ENCODE peak calls at places on chromosomes 4 and X, in ten cellular contexts. V is Karpas-422; C is kidney epithelial cell; H is effector memory CD4-positive, alpha-beta T cell; I is fibroblast of lung; G is tibial artery; W is CD8-positive, alpha-beta memory T cell; D is NT2/D1; R is CD8-positive, alpha-beta T cell; L is left lung. U is an unnamed sample.

GRCh38 chrX:150212672-150213480 is 150.2 kb upstream of the MAMLD1 start:
- DNase-seq in W (no peak), H (no peak), V (peak; percentile 49), L (no peak), C (no peak), G (no peak), R (no peak), D (no peak), I (no peak), U (peak; percentile 65)

GRCh38 chr4:77927991-77928925 is 65.6 kb downstream of the MRPL1 start:
- DNase-seq in I (peak; percentile 30), L (no peak), V (no peak), H (no peak), D (no peak), C (no peak), W (no peak), R (no peak), G (no peak), U (no peak)

GRCh38 chr4:38266616-38267015 is 306.4 kb downstream of the PTTG2 start:
- DNase-seq in R (no peak), D (no peak), V (peak; percentile 42), L (no peak), C (peak; percentile 49), H (no peak), W (no peak), I (peak; percentile 59), G (no peak), U (no peak)

GRCh38 chr4:8080754-8081065 is 77.9 kb downstream of the ABLIM2 start:
- DNase-seq in W (no peak), V (no peak), I (no peak), L (peak; percentile 68), R (no peak), G (no peak), D (no peak), H (no peak), C (no peak), U (no peak)

GRCh38 chr4:20847124-20847747 is 147.0 kb downstream of the PACRGL start:
- DNase-seq in G (no peak), W (no peak), C (no peak), D (no peak), L (no peak), R (no peak), V (no peak), I (no peak), H (no peak), U (no peak)

GRCh38 chrX:77436682-77437081 is 10.5 kb upstream of the FGF16 start:
- DNase-seq in I (peak; percentile 69), C (no peak), H (no peak), W (no peak), G (no peak), V (no peak), L (no peak), R (no peak), D (no peak), U (no peak)

GRCh38 chr4:103204114-103204513 is 6.0 kb upstream of the CENPE start:
- DNase-seq in W (no peak), C (no peak), R (no peak), G (no peak), L (no peak), I (no peak), D (no peak), H (no peak), V (peak; percentile 49), U (no peak)

GRCh38 chrX:17359500-17359899 is 15.5 kb upstream of the NHS start:
- DNase-seq in W (no peak), L (no peak), C (no peak), R (no peak), D (no peak), V (no peak), H (no peak), I (peak; percentile 62), G (no peak), U (no peak)

GRCh38 chr4:54359919-54360650 is 131.0 kb downstream of the PDGFRA start:
- DNase-seq in R (no peak), I (no peak), L (no peak), W (no peak), G (no peak), D (no peak), C (no peak), H (no peak), V (no peak), U (no peak)

GRCh38 chrX:11470231-11470630 is 177.0 kb downstream of the AMELX start:
- DNase-seq in L (no peak), D (no peak), G (no peak), C (peak; percentile 42), R (no peak), H (no peak), W (no peak), I (peak; percentile 94), V (no peak), U (no peak)

GRCh38 chrX:43718956-43719355 is 62.9 kb downstream of the MAOA start:
- DNase-seq in V (no peak), D (no peak), H (no peak), G (no peak), I (no peak), R (no peak), L (no peak), C (no peak), W (no peak), U (no peak)
- H3K27me3 ChIP-seq in V (no peaks in the 10 kb centered on the region), D (no peaks in the 10 kb centered on the region), H (no peaks in the 10 kb centered on the region), G (no peaks in the 10 kb centered on the region), I (peaks cover 3% of the 10 kb centered on the region), R (no peaks in the 10 kb centered on the region), L (no peaks in the 10 kb centered on the region), C (no peaks in the 10 kb centered on the region), W (no peaks in the 10 kb centered on the region), U (no peaks in the 10 kb centered on the region)

GRCh38 chr4:25085621-25086020 is 54.9 kb upstream of the LGI2 start:
- DNase-seq in L (no peak), R (no peak), G (peak; percentile 66), V (no peak), C (no peak), H (no peak), W (no peak), D (no peak), I (no peak), U (no peak)
- H3K27me3 ChIP-seq in L (peaks cover 10% of the 10 kb centered on the region), R (no peaks in the 10 kb centered on the region), G (peaks cover 10% of the 10 kb centered on the region), V (no peaks in the 10 kb centered on the region), C (peaks cover 17% of the 10 kb centered on the region), H (no peaks in the 10 kb centered on the region), W (no peaks in the 10 kb centered on the region), D (no peaks in the 10 kb centered on the region), I (peaks cover 30% of the 10 kb centered on the region), U (no peaks in the 10 kb centered on the region)

GRCh38 chr4:140251566-140251965 is 97.6 kb upstream of the MAML3 start:
- DNase-seq in W (no peak), G (no peak), L (no peak), R (no peak), D (no peak), V (no peak), H (no peak), I (no peak), C (no peak), U (no peak)

GRCh38 chr4:140252742-140253555 is 99.0 kb upstream of the MAML3 start:
- DNase-seq in L (peak; percentile 95), R (peak; percentile 60), V (peak; percentile 81), I (peak; percentile 73), D (peak; percentile 28), G (peak; percentile 82), H (peak; percentile 26), W (peak; percentile 42), C (no peak), U (peak; percentile 93)

GRCh38 chr4:140250989-140251552 is 97.1 kb upstream of the MAML3 start:
- DNase-seq in I (no peak), R (no peak), H (no peak), V (no peak), C (no peak), L (no peak), W (no peak), G (no peak), D (no peak), U (no peak)

GRCh38 chr4:140253556-140254027 is 99.6 kb upstream of the MAML3 start:
- DNase-seq in H (no peak), G (no peak), L (no peak), C (no peak), D (no peak), W (no peak), V (no peak), R (no peak), I (no peak), U (no peak)

DNA sequence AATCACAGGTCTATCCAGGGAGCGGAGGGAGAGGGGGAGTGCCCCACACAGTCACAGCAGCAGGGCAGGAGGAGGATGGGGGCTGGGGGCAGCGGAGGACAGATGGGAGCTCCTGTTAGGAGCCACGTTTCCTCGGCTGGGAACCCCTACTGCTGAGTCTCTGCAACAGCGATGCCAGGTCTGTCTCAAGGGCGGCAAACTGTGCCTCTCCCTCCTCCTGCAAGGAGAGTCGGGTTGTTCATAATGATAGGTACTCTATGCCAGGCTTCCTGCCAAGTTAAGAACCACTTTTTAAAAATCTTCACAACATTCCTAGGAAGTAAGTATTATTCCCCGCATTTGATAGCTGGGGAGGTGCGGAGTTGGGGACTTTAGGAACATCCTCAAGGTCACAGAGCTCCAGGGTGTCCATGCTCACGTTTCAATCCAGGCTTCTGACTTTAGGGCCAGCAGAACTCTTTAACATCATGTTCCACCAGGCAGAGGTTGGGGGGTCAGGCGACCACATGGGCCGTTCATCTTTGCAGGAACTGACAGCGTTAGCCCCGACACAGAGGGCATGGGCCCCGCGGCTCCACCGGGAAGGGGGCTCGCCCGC is 98.3 kb upstream of the MAML3 start:
- DNase-seq in V (peak; percentile 69), D (no peak), I (no peak), W (no peak), L (no peak), G (no peak), H (no peak), R (no peak), C (no peak), U (peak; percentile 71)
- H3K27me3 ChIP-seq in V (no peaks in the 10 kb centered on the region), D (peaks cover 6% of the 10 kb centered on the region), I (no peaks in the 10 kb centered on the region), W (peaks cover 19% of the 10 kb centered on the region), L (no peaks in the 10 kb centered on the region), G (no peaks in the 10 kb centered on the region), H (peaks cover 3% of the 10 kb centered on the region), R (no peaks in the 10 kb centered on the region), C (no peaks in the 10 kb centered on the region), U (peaks cover 3% of the 10 kb centered on the region)

GRCh38 chr4:5955856-5956255 is 62.4 kb downstream of the C4orf50 start:
- DNase-seq in D (no peak), G (no peak), W (no peak), L (no peak), C (no peak), R (no peak), I (no peak), H (no peak), V (no peak), U (no peak)

GRCh38 chr4:5956285-5957021 is 61.8 kb downstream of the C4orf50 start:
- DNase-seq in D (peak; percentile 87), C (no peak), G (no peak), L (no peak), I (no peak), R (no peak), V (peak; percentile 96), W (no peak), H (no peak), U (peak; percentile 69)

GRCh38 chr4:5954056-5954760 is 61.3 kb upstream of the CRMP1 start:
- DNase-seq in D (no peak), G (no peak), C (no peak), I (no peak), W (no peak), V (no peak), R (no peak), H (no peak), L (no peak), U (no peak)

GRCh38 chr4:5957091-5957490 is 61.1 kb downstream of the C4orf50 start:
- DNase-seq in D (no peak), I (no peak), G (no peak), H (no peak), C (no peak), W (no peak), V (no peak), R (no peak), L (no peak), U (no peak)

GRCh38 chr4:5955201-5955821 is 62.4 kb upstream of the CRMP1 start:
- DNase-seq in I (no peak), G (no peak), L (no peak), C (no peak), W (no peak), D (no peak), V (no peak), H (no peak), R (no peak), U (peak; percentile 65)
- H3K27me3 ChIP-seq in I (no peaks in the 10 kb centered on the region), G (peaks cover 50% of the 10 kb centered on the region), L (no peaks in the 10 kb centered on the region), C (peaks cover 2% of the 10 kb centered on the region), W (no peaks in the 10 kb centered on the region), D (peaks cover 25% of the 10 kb centered on the region), V (no peaks in the 10 kb centered on the region), H (no peaks in the 10 kb centered on the region), R (no peaks in the 10 kb centered on the region), U (peaks cover 4% of the 10 kb centered on the region)

U was measured in H7.